ENCODE peak calls at places on chromosomes 2 and 18, in five cellular contexts. W, F, M, B and K are unnamed samples.

GRCh38 chr2:101185656-101186055 is 34.5 kb upstream of the TBC1D8 start:
- DNase-seq in W (no peak), F (no peak), M (no peak), B (no peak), K (no peak)

GRCh38 chr18:27808678-27809077 is 368.3 kb downstream of the CDH2 start:
- DNase-seq in W (no peak), F (no peak), M (no peak), B (no peak), K (peak)

GRCh38 chr2:39120771-39121522 is at the start of gene SOS1:
- DNase-seq in W (peak), F (peak), M (peak), B (peak), K (peak)

GRCh38 chr18:10482985-10483949 is 28.8 kb downstream of the APCDD1 start:
- DNase-seq in W (no peak), F (no peak), M (no peak), B (no peak), K (no peak)

GRCh38 chr18:11909597-11910026 is 1.5 kb upstream of the MPPE1 start:
- DNase-seq in W (no peak), F (no peak), M (no peak), B (no peak), K (peak)

GRCh38 chr2:236109061-236109460 is 59.1 kb downstream of the GBX2 start:
- DNase-seq in W (no peak), F (no peak), M (no peak), B (no peak), K (no peak)

GRCh38 chr18:56373601-56374000 is 264.8 kb downstream of the TXNL1 start:
- DNase-seq in W (no peak), F (no peak), M (no peak), B (no peak), K (no peak)

GRCh38 chr2:202764991-202765390 is 106.6 kb downstream of the ICA1L start:
- DNase-seq in W (no peak), F (no peak), M (no peak), B (no peak), K (no peak)

GRCh38 chr2:191217580-191217979 is 27.6 kb upstream of the MYO1B start:
- DNase-seq in W (no peak), F (no peak), M (no peak), B (no peak), K (peak)

GRCh38 chr2:62956646-62957045 is 94.0 kb upstream of the OTX1 start:
- DNase-seq in W (no peak), F (no peak), M (no peak), B (no peak), K (no peak)

GRCh38 chr2:136132840-136133570 is 15.1 kb upstream of the CXCR4 start:
- DNase-seq in W (no peak), F (no peak), M (no peak), B (no peak), K (no peak)

GRCh38 chr2:168246483-168247340 is 683 bp downstream of the STK39 start:
- DNase-seq in W (peak), F (no peak), M (peak), B (peak), K (peak)

GRCh38 chr2:28895189-28895893 is 874 bp downstream of the WDR43 start:
- DNase-seq in W (peak), F (no peak), M (no peak), B (no peak), K (peak)

GRCh38 chr2:172429351-172429968 is 2.1 kb downstream of the ITGA6 start:
- DNase-seq in W (no peak), F (no peak), M (no peak), B (no peak), K (peak)

GRCh38 chr18:28183418-28184078 is 6.6 kb upstream of the CDH2 start:
- DNase-seq in W (no peak), F (no peak), M (no peak), B (no peak), K (peak)

GRCh38 chr18:36352384-36352783 is 54.9 kb downstream of the FHOD3 start:
- DNase-seq in W (no peak), F (no peak), M (no peak), B (no peak), K (peak)

GRCh38 chr2:44937688-44938240 is 3.7 kb upstream of the SIX3 start:
- DNase-seq in W (peak), F (no peak), M (no peak), B (no peak), K (peak)

GRCh38 chr2:120134263-120134662 is 88.9 kb downstream of the TMEM185B start:
- DNase-seq in W (no peak), F (no peak), M (no peak), B (no peak), K (peak)

GRCh38 chr2:178328037-178328436 is 122.9 kb downstream of the PRKRA start:
- DNase-seq in W (no peak), F (no peak), M (no peak), B (no peak), K (peak)

GRCh38 chr2:219223831-219224610 is 5.3 kb upstream of the ABCB6 start:
- DNase-seq in W (no peak), F (no peak), M (no peak), B (no peak), K (no peak)

GRCh38 chr2:231480781-231481180 is 16.5 kb upstream of the NCL start:
- DNase-seq in W (no peak), F (no peak), M (no peak), B (no peak), K (no peak)

GRCh38 chr18:25873833-25874232 is 216.6 kb downstream of the SS18 start:
- DNase-seq in W (no peak), F (no peak), M (no peak), B (no peak), K (no peak)

DNA sequence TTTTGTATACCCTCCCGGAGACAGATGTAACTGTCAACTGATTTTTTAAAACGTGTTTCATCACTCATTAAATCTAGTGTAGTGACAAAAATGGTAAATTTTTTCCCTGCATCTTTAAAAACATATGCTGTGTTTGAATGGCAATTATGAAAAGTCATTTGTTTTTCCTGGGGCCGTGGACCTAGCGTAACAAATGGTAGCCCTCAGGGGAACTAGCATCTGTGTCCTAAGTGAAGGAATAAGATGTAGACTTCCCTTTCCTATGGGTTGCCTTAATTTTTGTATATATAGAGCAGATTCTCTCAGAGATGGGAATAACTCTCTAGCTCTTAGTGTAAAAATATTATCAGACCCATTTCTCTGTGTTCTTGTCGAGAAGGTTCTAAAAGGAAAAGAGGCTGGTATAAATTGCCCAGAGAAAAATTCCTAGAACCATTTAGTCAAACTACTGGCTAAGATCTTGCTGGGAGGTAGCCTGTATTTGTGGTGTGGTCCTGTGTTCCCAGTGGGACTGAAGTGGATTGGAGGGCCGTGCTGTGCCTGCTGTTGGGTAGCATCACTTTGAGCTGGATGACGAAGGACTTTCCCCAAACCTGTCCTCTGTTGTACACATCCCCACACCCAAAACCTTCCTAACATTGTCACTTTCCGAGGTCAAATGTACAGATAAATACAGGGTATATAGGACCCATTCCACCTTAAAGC is 85.8 kb downstream of the LIMS1 start:
- DNase-seq in W (no peak), F (no peak), M (no peak), B (no peak), K (no peak)
- H3K27ac ChIP-seq in W (peak), F (peak), M (peak), B (peak), K (no peak)

GRCh38 chr18:657998-658946 is 819 bp downstream of the TYMS start:
- DNase-seq in W (peak), F (no peak), M (peak), B (no peak), K (peak)
- H3K27ac ChIP-seq in W (no peak), F (peak), M (no peak), B (no peak), K (peak)

GRCh38 chr2:17620841-17621240 is 80.3 kb downstream of the VSNL1 start:
- DNase-seq in W (no peak), F (no peak), M (no peak), B (no peak), K (peak)
- H3K27ac ChIP-seq in W (no peak), F (no peak), M (no peak), B (no peak), K (peak)

GRCh38 chr2:109335586-109336266 is 206.7 kb downstream of the SH3RF3 start:
- DNase-seq in W (no peak), F (no peak), M (no peak), B (no peak), K (peak)

GRCh38 chr2:109339519-109339991 is 210.6 kb downstream of the SH3RF3 start:
- DNase-seq in W (no peak), F (no peak), M (no peak), B (no peak), K (peak)

GRCh38 chr2:109337221-109337620 is 208.2 kb downstream of the SH3RF3 start:
- DNase-seq in W (no peak), F (no peak), M (no peak), B (no peak), K (no peak)

GRCh38 chr2:109333414-109334194 is 204.6 kb downstream of the SH3RF3 start:
- DNase-seq in W (no peak), F (no peak), M (no peak), B (no peak), K (peak)

GRCh38 chr2:109336296-109336695 is 207.3 kb downstream of the SH3RF3 start:
- DNase-seq in W (no peak), F (no peak), M (no peak), B (no peak), K (no peak)
- H3K27ac ChIP-seq in W (no peak), F (no peak), M (no peak), B (no peak), K (peak)

GRCh38 chr18:79397288-79397829 is 1.6 kb downstream of the NFATC1 start:
- DNase-seq in W (peak), F (no peak), M (no peak), B (no peak), K (no peak)
- H3K27ac ChIP-seq in W (no peak), F (no peak), M (no peak), B (no peak), K (no peak)

DNA sequence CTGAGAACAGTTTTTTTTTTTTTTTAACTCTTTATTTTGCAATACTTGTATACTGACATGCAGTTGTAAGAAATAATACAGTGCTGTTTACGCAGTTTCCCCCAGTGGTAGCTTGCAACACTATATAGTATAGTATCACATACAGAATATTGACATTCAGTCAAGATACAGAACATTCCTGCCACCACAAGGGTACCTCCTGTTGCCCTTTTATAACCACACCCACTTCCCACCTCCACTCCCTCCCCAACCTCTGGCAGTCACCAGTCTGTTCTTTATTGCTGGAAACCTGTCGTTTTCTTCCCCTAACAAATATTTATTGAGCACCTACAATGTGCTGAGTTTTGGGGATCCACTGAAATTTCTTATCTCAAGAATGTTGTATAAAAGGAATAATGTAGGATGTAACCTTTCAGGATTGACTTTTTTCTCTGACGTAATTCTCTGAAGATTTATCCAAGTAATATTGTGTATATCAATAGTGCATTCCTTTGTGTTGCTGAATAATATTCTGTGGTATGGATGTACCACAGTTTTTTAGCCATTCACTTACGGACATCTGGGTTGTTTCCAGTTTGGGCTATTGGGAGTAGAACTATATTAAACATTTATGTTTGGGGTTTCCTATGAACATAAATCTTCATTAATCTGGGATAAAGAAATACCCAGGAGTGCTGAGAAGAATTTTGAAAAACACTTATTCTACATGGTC is 51.4 kb upstream of the EML6 start:
- DNase-seq in W (no peak), F (no peak), M (no peak), B (no peak), K (peak)
- H3K27ac ChIP-seq in W (peak), F (no peak), M (no peak), B (no peak), K (peak)

GRCh38 chr18:48901145-48902022 is 49.4 kb downstream of the SMAD7 start:
- DNase-seq in W (no peak), F (no peak), M (no peak), B (no peak), K (no peak)
- H3K27ac ChIP-seq in W (peak), F (no peak), M (no peak), B (no peak), K (peak)

GRCh38 chr2:16047701-16048100 is 107.4 kb downstream of the MYCN start:
- DNase-seq in W (no peak), F (no peak), M (no peak), B (no peak), K (no peak)

GRCh38 chr2:16051046-16051489 is 110.7 kb downstream of the MYCN start:
- DNase-seq in W (no peak), F (no peak), M (no peak), B (no peak), K (no peak)

GRCh38 chr2:16048466-16048865 is 108.1 kb downstream of the MYCN start:
- DNase-seq in W (no peak), F (no peak), M (no peak), B (no peak), K (no peak)

GRCh38 chr2:16050261-16051045 is 110.1 kb downstream of the MYCN start:
- DNase-seq in W (no peak), F (no peak), M (no peak), B (no peak), K (no peak)

GRCh38 chr2:16049406-16049805 is 109.1 kb downstream of the MYCN start:
- DNase-seq in W (no peak), F (no peak), M (no peak), B (no peak), K (no peak)
- H3K27ac ChIP-seq in W (no peak), F (no peak), M (no peak), B (no peak), K (no peak)

GRCh38 chr2:75569546-75569945 is 8.8 kb upstream of the EVA1A start:
- DNase-seq in W (no peak), F (no peak), M (no peak), B (no peak), K (no peak)

GRCh38 chr2:75570024-75570947 is 9.5 kb upstream of the EVA1A start:
- DNase-seq in W (no peak), F (no peak), M (no peak), B (no peak), K (no peak)

GRCh38 chr2:75573145-75573878 is 12.6 kb upstream of the EVA1A start:
- DNase-seq in W (no peak), F (no peak), M (no peak), B (no peak), K (no peak)

GRCh38 chr2:75571730-75572430 is 11.1 kb upstream of the EVA1A start:
- DNase-seq in W (no peak), F (no peak), M (no peak), B (no peak), K (peak)

DNA sequence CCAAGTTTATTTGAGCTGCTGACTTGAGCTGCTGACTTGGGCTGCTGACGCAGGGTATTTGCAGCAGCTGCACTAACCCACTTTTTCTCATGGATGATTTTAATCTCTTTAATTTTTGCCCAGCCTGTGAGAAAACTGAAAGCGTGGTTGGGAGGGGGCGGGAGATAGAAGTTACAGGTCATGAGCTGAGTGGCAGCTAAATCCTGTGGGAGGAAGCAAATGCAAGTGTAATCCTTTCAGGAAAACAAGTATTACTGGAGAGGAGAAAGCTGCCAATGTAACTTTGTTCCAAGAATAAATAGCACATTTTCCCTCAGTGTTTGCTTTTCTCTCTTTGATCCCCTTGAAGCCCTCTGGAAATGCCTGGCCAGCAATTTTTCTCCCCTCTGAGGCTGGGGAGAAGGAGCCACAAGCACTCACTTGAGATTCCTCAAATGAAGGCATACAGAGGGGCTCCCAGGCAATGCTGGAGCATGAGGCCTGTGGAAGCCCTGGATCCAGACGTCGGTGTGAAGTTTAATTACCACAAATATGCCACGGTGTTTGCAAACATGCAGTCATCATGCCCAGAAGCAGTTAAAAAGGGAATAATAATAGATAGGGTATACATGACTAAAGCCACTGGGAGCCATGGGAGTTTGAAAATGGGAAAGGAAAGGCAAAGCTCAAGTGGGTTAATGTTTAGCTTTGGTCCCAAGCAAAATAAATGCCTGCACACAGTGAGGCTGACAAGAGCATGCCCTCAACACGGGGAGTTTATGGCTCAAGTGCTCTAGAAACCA is 10.4 kb upstream of the EVA1A start:
- DNase-seq in W (no peak), F (no peak), M (no peak), B (no peak), K (peak)
- H3K27ac ChIP-seq in W (no peak), F (no peak), M (no peak), B (no peak), K (peak)

DNA sequence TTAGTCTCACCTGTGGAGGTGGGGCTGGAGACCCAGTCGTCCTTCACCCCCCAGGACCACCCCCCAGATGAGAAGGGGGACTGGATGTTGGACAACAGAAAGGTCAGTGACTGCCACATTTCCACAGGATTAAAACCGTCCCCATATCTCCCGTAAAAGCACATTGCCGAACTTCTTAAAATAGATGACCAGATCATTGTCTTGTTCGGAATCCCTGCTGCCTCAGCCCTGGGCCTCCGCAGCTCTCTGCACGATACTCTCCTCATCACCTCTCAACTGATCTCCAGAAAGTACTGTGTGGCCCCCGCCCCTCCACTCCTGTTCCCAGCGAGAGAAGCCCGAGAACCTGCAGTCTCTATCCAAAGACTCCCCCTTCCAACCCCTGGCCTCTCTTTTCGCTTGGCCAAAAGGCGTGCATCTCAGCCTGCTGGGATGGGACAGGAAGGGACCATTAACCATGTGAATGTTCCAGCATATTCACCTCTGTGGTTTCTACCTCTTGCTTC is 13.2 kb downstream of the LRRFIP1 start:
- DNase-seq in W (no peak), F (no peak), M (no peak), B (no peak), K (no peak)
- H3K27ac ChIP-seq in W (peak), F (no peak), M (no peak), B (no peak), K (no peak)